ENCODE peak calls at places on chromosomes 1 and 21, in six cellular contexts. One of them, this sample, is unnamed.

GRCh38 chr1:59427155-59427554 is 130.3 kb downstream of the FGGY start:
- DNase-seq in left lung: no peak
- DNase-seq in transverse colon: no peak
- DNase-seq in IMR-90: peak; percentile 83
- DNase-seq in neural progenitor cell: no peak
- DNase-seq in psoas muscle: peak; percentile 80
- DNase-seq in this sample: no peak

GRCh38 chr1:42961560-42962091 is 3.0 kb upstream of the SLC2A1 start:
- DNase-seq in neural progenitor cell: no peak
- DNase-seq in left lung: no peak
- DNase-seq in IMR-90: peak; percentile 90
- DNase-seq in transverse colon: no peak
- DNase-seq in psoas muscle: no peak
- DNase-seq in this sample: no peak

GRCh38 chr1:187721216-187721615 is 892.5 kb downstream of the PLA2G4A start:
- DNase-seq in IMR-90: no peak
- DNase-seq in left lung: no peak
- DNase-seq in transverse colon: no peak
- DNase-seq in neural progenitor cell: no peak
- DNase-seq in psoas muscle: no peak
- DNase-seq in this sample: no peak

GRCh38 chr1:63537940-63538339 is 14.6 kb downstream of the EFCAB7 start:
- DNase-seq in neural progenitor cell: no peak
- DNase-seq in IMR-90: peak; percentile 15
- DNase-seq in psoas muscle: no peak
- DNase-seq in left lung: no peak
- DNase-seq in transverse colon: no peak
- DNase-seq in this sample: no peak

GRCh38 chr1:7912743-7913557 is 27.7 kb downstream of the TNFRSF9 start:
- DNase-seq in neural progenitor cell: no peak
- DNase-seq in IMR-90: no peak
- DNase-seq in left lung: no peak
- DNase-seq in psoas muscle: no peak
- DNase-seq in transverse colon: peak; percentile 48
- DNase-seq in this sample: no peak

GRCh38 chr21:27425172-27425571 is 458.3 kb upstream of the ADAMTS5 start:
- DNase-seq in neural progenitor cell: no peak
- DNase-seq in psoas muscle: no peak
- DNase-seq in transverse colon: no peak
- DNase-seq in left lung: no peak
- DNase-seq in IMR-90: no peak
- DNase-seq in this sample: no peak

GRCh38 chr1:9150582-9151290 is 21.8 kb upstream of the GPR157 start:
- DNase-seq in IMR-90: peak; percentile 72
- DNase-seq in neural progenitor cell: no peak
- DNase-seq in left lung: no peak
- DNase-seq in transverse colon: no peak
- DNase-seq in psoas muscle: peak; percentile 51
- DNase-seq in this sample: no peak

GRCh38 chr1:32861904-32862698 is 8.6 kb downstream of the FNDC5 start:
- DNase-seq in psoas muscle: no peak
- DNase-seq in left lung: no peak
- DNase-seq in neural progenitor cell: no peak
- DNase-seq in IMR-90: peak; percentile 19
- DNase-seq in transverse colon: no peak
- DNase-seq in this sample: no peak

GRCh38 chr21:33394260-33394659 is 9.0 kb upstream of the IFNGR2 start:
- DNase-seq in left lung: peak; percentile 66
- DNase-seq in transverse colon: peak; percentile 36
- DNase-seq in IMR-90: no peak
- DNase-seq in psoas muscle: peak; percentile 41
- DNase-seq in neural progenitor cell: no peak
- DNase-seq in this sample: peak; percentile 65

GRCh38 chr1:231528175-231529029 is at the start of gene TSNAX:
- DNase-seq in psoas muscle: peak; percentile 92
- DNase-seq in left lung: peak; percentile 91
- DNase-seq in IMR-90: peak; percentile 92
- DNase-seq in transverse colon: peak; percentile 93
- DNase-seq in neural progenitor cell: peak; percentile 98
- DNase-seq in this sample: peak; percentile 93

GRCh38 chr1:30933874-30934252 is 25.3 kb upstream of the SDC3 start:
- DNase-seq in IMR-90: peak; percentile 69
- DNase-seq in left lung: no peak
- DNase-seq in transverse colon: no peak
- DNase-seq in psoas muscle: no peak
- DNase-seq in neural progenitor cell: no peak
- DNase-seq in this sample: no peak

GRCh38 chr1:40313329-40313957 is 3.6 kb downstream of the COL9A2 start:
- DNase-seq in transverse colon: no peak
- DNase-seq in neural progenitor cell: no peak
- DNase-seq in IMR-90: no peak
- DNase-seq in psoas muscle: no peak
- DNase-seq in left lung: no peak
- DNase-seq in this sample: no peak

GRCh38 chr21:28675265-28676041 is 317.2 kb downstream of the LTN1 start:
- DNase-seq in psoas muscle: no peak
- DNase-seq in transverse colon: no peak
- DNase-seq in neural progenitor cell: no peak
- DNase-seq in left lung: no peak
- DNase-seq in IMR-90: no peak
- DNase-seq in this sample: no peak

GRCh38 chr1:198904356-198904755 is 265.5 kb downstream of the PTPRC start:
- DNase-seq in neural progenitor cell: no peak
- DNase-seq in left lung: no peak
- DNase-seq in IMR-90: peak; percentile 64
- DNase-seq in psoas muscle: no peak
- DNase-seq in transverse colon: no peak
- DNase-seq in this sample: no peak

GRCh38 chr1:156750932-156751723 is at the start of gene HDGF:
- DNase-seq in transverse colon: peak; percentile 53
- DNase-seq in neural progenitor cell: peak; percentile 77
- DNase-seq in left lung: no peak
- DNase-seq in psoas muscle: peak; percentile 69
- DNase-seq in IMR-90: no peak
- DNase-seq in this sample: peak; percentile 80

GRCh38 chr1:215146252-215146975 is 63.9 kb downstream of the KCNK2 start:
- DNase-seq in IMR-90: peak; percentile 64
- DNase-seq in transverse colon: peak; percentile 13
- DNase-seq in left lung: no peak
- DNase-seq in psoas muscle: no peak
- DNase-seq in neural progenitor cell: peak; percentile 35
- DNase-seq in this sample: no peak
- H3K27ac ChIP-seq in IMR-90: no peak overlapping the region
- H3K27ac ChIP-seq in transverse colon: no peak overlapping the region
- H3K27ac ChIP-seq in left lung: no peak overlapping the region
- H3K27ac ChIP-seq in psoas muscle: no peak overlapping the region
- H3K27ac ChIP-seq in neural progenitor cell: no peak overlapping the region
- H3K27ac ChIP-seq in this sample: no peak overlapping the region

GRCh38 chr1:160066829-160067720 is 2.9 kb downstream of the KCNJ10 start:
- DNase-seq in psoas muscle: no peak
- DNase-seq in transverse colon: no peak
- DNase-seq in left lung: no peak
- DNase-seq in neural progenitor cell: no peak
- DNase-seq in IMR-90: no peak
- DNase-seq in this sample: no peak
- H3K4me3 ChIP-seq in psoas muscle: no peak overlapping the region
- H3K4me3 ChIP-seq in transverse colon: no peak overlapping the region
- H3K4me3 ChIP-seq in left lung: no peak overlapping the region
- H3K4me3 ChIP-seq in neural progenitor cell: no peak overlapping the region
- H3K4me3 ChIP-seq in IMR-90: no peak overlapping the region
- H3K4me3 ChIP-seq in this sample: no peak overlapping the region

GRCh38 chr1:153628638-153629342 is 556 bp downstream of the S100A1 start:
- DNase-seq in IMR-90: no peak
- DNase-seq in neural progenitor cell: no peak
- DNase-seq in left lung: peak; percentile 28
- DNase-seq in psoas muscle: no peak
- DNase-seq in transverse colon: no peak
- DNase-seq in this sample: no peak
- H3K4me1 ChIP-seq in IMR-90: peaks cover 16% of the 10 kb centered on the region
- H3K4me1 ChIP-seq in neural progenitor cell: peaks cover 16% of the 10 kb centered on the region
- H3K4me1 ChIP-seq in left lung: peaks cover 51% of the 10 kb centered on the region
- H3K4me1 ChIP-seq in psoas muscle: peaks cover 61% of the 10 kb centered on the region
- H3K4me1 ChIP-seq in transverse colon: peaks cover 14% of the 10 kb centered on the region
- H3K4me1 ChIP-seq in this sample: peaks cover 67% of the 10 kb centered on the region

DNA sequence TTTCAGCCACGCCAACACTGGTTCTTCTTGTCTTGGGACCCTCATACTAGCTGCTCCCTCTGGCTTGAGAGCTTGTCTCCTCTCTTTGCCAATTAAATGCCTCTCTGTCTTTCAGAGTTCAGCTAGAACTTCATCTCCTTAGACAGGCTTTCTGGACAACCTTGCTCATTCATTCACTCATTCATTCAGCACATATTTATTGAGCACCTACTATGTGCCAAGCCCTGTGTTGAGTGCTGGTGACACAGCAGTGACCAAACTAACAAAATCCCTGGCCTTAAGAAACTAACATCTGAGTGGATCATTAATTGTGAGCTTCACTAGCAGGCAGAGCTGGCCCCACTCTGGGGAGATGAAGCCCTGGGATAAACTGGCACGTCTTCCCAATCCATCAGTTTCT is 24.9 kb upstream of the CASZ1 start:
- DNase-seq in IMR-90: no peak
- DNase-seq in left lung: no peak
- DNase-seq in psoas muscle: no peak
- DNase-seq in neural progenitor cell: no peak
- DNase-seq in transverse colon: no peak
- DNase-seq in this sample: no peak
- H3K27ac ChIP-seq in IMR-90: no peak overlapping the region
- H3K27ac ChIP-seq in left lung: no peak overlapping the region
- H3K27ac ChIP-seq in psoas muscle: no peak overlapping the region
- H3K27ac ChIP-seq in neural progenitor cell: no peak overlapping the region
- H3K27ac ChIP-seq in transverse colon: no peak overlapping the region
- H3K27ac ChIP-seq in this sample: no peak overlapping the region

DNA sequence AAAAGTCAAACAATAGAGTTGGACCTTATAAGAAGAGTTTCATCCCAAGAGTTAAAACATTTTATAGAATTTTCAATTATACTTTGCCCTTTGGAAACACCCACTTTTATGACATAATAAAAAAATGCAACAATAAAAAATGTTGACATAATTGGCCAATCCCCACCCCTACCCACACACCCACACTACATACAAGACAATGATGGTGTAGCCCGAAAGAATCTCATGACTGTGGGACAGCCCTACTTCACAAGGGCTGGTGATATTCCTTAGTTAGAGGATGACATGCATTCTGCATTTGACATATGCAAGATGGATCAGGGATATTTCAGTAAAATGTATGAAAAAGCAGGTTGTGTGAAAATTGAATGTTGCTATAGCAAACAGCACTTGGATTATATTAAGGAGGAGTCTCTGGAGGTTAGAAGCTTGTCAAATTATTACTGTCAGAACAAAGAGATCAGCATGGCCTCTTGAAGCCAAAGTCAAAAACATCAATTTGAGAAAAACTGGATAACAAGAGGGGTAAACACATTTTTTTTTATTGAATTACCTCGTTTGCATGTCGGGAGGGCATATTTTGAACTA is 133.0 kb upstream of the SAMSN1 start:
- DNase-seq in left lung: no peak
- DNase-seq in neural progenitor cell: no peak
- DNase-seq in psoas muscle: no peak
- DNase-seq in transverse colon: peak; percentile 43
- DNase-seq in IMR-90: no peak
- DNase-seq in this sample: no peak
- H3K4me3 ChIP-seq in left lung: no peak overlapping the region
- H3K4me3 ChIP-seq in neural progenitor cell: no peak overlapping the region
- H3K4me3 ChIP-seq in psoas muscle: no peak overlapping the region
- H3K4me3 ChIP-seq in transverse colon: no peak overlapping the region
- H3K4me3 ChIP-seq in IMR-90: no peak overlapping the region
- H3K4me3 ChIP-seq in this sample: no peak overlapping the region

GRCh38 chr1:247966520-247967204 is 1.6 kb downstream of the OR2AK2 start:
- DNase-seq in left lung: no peak
- DNase-seq in transverse colon: no peak
- DNase-seq in neural progenitor cell: no peak
- DNase-seq in psoas muscle: no peak
- DNase-seq in IMR-90: no peak
- DNase-seq in this sample: no peak

GRCh38 chr1:247962911-247963588 is 2.0 kb upstream of the OR2AK2 start:
- DNase-seq in psoas muscle: no peak
- DNase-seq in transverse colon: no peak
- DNase-seq in left lung: no peak
- DNase-seq in neural progenitor cell: no peak
- DNase-seq in IMR-90: no peak
- DNase-seq in this sample: no peak

GRCh38 chr1:247961796-247962195 is 3.2 kb upstream of the OR2AK2 start:
- DNase-seq in transverse colon: no peak
- DNase-seq in neural progenitor cell: no peak
- DNase-seq in psoas muscle: no peak
- DNase-seq in IMR-90: no peak
- DNase-seq in left lung: no peak
- DNase-seq in this sample: no peak

GRCh38 chr1:247964933-247965332 is at the start of gene OR2AK2:
- DNase-seq in transverse colon: no peak
- DNase-seq in neural progenitor cell: no peak
- DNase-seq in psoas muscle: no peak
- DNase-seq in left lung: no peak
- DNase-seq in IMR-90: no peak
- DNase-seq in this sample: no peak
- H3K4me1 ChIP-seq in transverse colon: no peaks in the 10 kb centered on the region
- H3K4me1 ChIP-seq in neural progenitor cell: no peaks in the 10 kb centered on the region
- H3K4me1 ChIP-seq in psoas muscle: no peaks in the 10 kb centered on the region
- H3K4me1 ChIP-seq in left lung: no peaks in the 10 kb centered on the region
- H3K4me1 ChIP-seq in IMR-90: no peaks in the 10 kb centered on the region
- H3K4me1 ChIP-seq in this sample: no peaks in the 10 kb centered on the region

GRCh38 chr1:147504801-147505303 is 36.4 kb upstream of the BCL9 start:
- DNase-seq in psoas muscle: no peak
- DNase-seq in neural progenitor cell: peak; percentile 89
- DNase-seq in left lung: no peak
- DNase-seq in IMR-90: peak; percentile 15
- DNase-seq in transverse colon: no peak
- DNase-seq in this sample: no peak
- H3K27ac ChIP-seq in psoas muscle: peak overlapping the region; percentile 65
- H3K27ac ChIP-seq in neural progenitor cell: peak overlapping the region; percentile 73
- H3K27ac ChIP-seq in left lung: no peak overlapping the region
- H3K27ac ChIP-seq in IMR-90: no peak overlapping the region
- H3K27ac ChIP-seq in transverse colon: no peak overlapping the region
- H3K27ac ChIP-seq in this sample: no peak overlapping the region

GRCh38 chr1:234862360-234862943 is 252.5 kb upstream of the IRF2BP2 start:
- DNase-seq in IMR-90: no peak
- DNase-seq in left lung: no peak
- DNase-seq in neural progenitor cell: no peak
- DNase-seq in psoas muscle: no peak
- DNase-seq in transverse colon: no peak
- DNase-seq in this sample: no peak
- H3K4me3 ChIP-seq in IMR-90: no peak overlapping the region
- H3K4me3 ChIP-seq in left lung: no peak overlapping the region
- H3K4me3 ChIP-seq in neural progenitor cell: no peak overlapping the region
- H3K4me3 ChIP-seq in psoas muscle: peak overlapping the region; percentile 24
- H3K4me3 ChIP-seq in transverse colon: no peak overlapping the region
- H3K4me3 ChIP-seq in this sample: no peak overlapping the region

DNA sequence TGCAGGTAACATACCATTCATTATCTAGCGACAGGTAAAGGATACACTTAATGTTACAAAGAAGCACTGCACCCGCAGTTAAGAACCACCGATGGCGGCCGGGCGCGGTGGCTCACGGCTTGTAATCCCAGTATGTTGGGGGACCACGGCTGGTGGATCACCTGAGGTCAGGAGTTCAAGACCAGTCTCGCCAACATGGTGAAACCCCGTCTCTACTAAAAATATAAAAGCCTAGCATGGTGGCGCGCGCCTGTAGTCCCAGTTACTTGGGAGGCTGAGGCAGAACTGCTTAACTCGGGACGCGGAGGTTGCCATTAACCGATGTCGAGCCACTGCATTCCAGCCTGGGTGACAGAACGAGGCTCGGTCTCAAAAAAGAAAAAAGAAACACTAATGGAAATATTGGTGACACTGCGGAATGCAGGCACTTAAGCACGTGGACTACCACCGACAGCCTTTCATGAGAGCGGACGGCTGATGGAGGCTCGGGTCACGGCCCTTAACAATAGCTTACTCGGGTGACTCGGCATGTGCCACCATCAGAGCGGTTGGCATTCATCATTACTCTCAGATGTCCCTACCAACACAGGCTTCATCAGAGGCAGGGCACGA is 542 bp downstream of the GAS5 start:
- DNase-seq in left lung: no peak
- DNase-seq in IMR-90: no peak
- DNase-seq in neural progenitor cell: peak; percentile 65
- DNase-seq in psoas muscle: no peak
- DNase-seq in transverse colon: no peak
- DNase-seq in this sample: no peak
- H3K4me1 ChIP-seq in left lung: peaks cover 73% of the 10 kb centered on the region
- H3K4me1 ChIP-seq in IMR-90: no peaks in the 10 kb centered on the region
- H3K4me1 ChIP-seq in neural progenitor cell: peaks cover 23% of the 10 kb centered on the region
- H3K4me1 ChIP-seq in psoas muscle: peaks cover 30% of the 10 kb centered on the region
- H3K4me1 ChIP-seq in transverse colon: peaks cover 10% of the 10 kb centered on the region
- H3K4me1 ChIP-seq in this sample: peaks cover 51% of the 10 kb centered on the region

This sample was measured in lower lobe of right lung.